ENCODE peak calls at places on chromosome 18, in nine cellular contexts. One of them, this sample, is unnamed.

GRCh38 chr18:50311573-50312106 is 24.1 kb upstream of the CXXC1 start:
- DNase-seq in A549: no peak
- DNase-seq in endothelial cell of umbilical vein: no peak
- DNase-seq in NB4: peak
- DNase-seq in sigmoid colon: no peak
- DNase-seq in prostate gland: no peak
- DNase-seq in HCT116: no peak
- DNase-seq in uterus: no peak
- DNase-seq in adrenal gland: no peak
- DNase-seq in this sample: no peak

GRCh38 chr18:75210274-75211001 is at the start of gene TSHZ1:
- DNase-seq in HCT116: peak
- DNase-seq in uterus: peak
- DNase-seq in prostate gland: peak
- DNase-seq in sigmoid colon: peak
- DNase-seq in A549: peak
- DNase-seq in adrenal gland: peak
- DNase-seq in NB4: peak
- DNase-seq in endothelial cell of umbilical vein: peak
- DNase-seq in this sample: no peak

GRCh38 chr18:47561316-47561715 is 309.9 kb upstream of the SKOR2 start:
- DNase-seq in adrenal gland: no peak
- DNase-seq in uterus: no peak
- DNase-seq in HCT116: no peak
- DNase-seq in sigmoid colon: no peak
- DNase-seq in A549: no peak
- DNase-seq in endothelial cell of umbilical vein: no peak
- DNase-seq in NB4: no peak
- DNase-seq in prostate gland: no peak
- DNase-seq in this sample: peak

GRCh38 chr18:28511421-28511821 is 334.5 kb upstream of the CDH2 start:
- DNase-seq in A549: no peak
- DNase-seq in uterus: no peak
- DNase-seq in HCT116: no peak
- DNase-seq in sigmoid colon: no peak
- DNase-seq in adrenal gland: no peak
- DNase-seq in NB4: no peak
- DNase-seq in prostate gland: no peak
- DNase-seq in endothelial cell of umbilical vein: no peak
- DNase-seq in this sample: no peak

GRCh38 chr18:50696436-50696835 is 123.4 kb downstream of the MRO start:
- DNase-seq in NB4: no peak
- DNase-seq in sigmoid colon: peak
- DNase-seq in A549: no peak
- DNase-seq in endothelial cell of umbilical vein: no peak
- DNase-seq in adrenal gland: no peak
- DNase-seq in uterus: no peak
- DNase-seq in HCT116: no peak
- DNase-seq in prostate gland: no peak
- DNase-seq in this sample: no peak

GRCh38 chr18:22556271-22556990 is 138.7 kb upstream of the CTAGE1 start:
- DNase-seq in prostate gland: no peak
- DNase-seq in adrenal gland: no peak
- DNase-seq in NB4: no peak
- DNase-seq in HCT116: no peak
- DNase-seq in sigmoid colon: peak
- DNase-seq in endothelial cell of umbilical vein: peak
- DNase-seq in uterus: peak
- DNase-seq in A549: no peak
- DNase-seq in this sample: no peak

GRCh38 chr18:43830303-43830702 is 553.0 kb upstream of the SYT4 start:
- DNase-seq in NB4: no peak
- DNase-seq in prostate gland: no peak
- DNase-seq in sigmoid colon: no peak
- DNase-seq in HCT116: no peak
- DNase-seq in A549: no peak
- DNase-seq in adrenal gland: no peak
- DNase-seq in endothelial cell of umbilical vein: no peak
- DNase-seq in uterus: no peak
- DNase-seq in this sample: no peak

GRCh38 chr18:49648326-49648725 is 86.5 kb downstream of the LIPG start:
- DNase-seq in NB4: no peak
- DNase-seq in HCT116: no peak
- DNase-seq in A549: no peak
- DNase-seq in prostate gland: no peak
- DNase-seq in uterus: no peak
- DNase-seq in sigmoid colon: no peak
- DNase-seq in endothelial cell of umbilical vein: no peak
- DNase-seq in adrenal gland: no peak
- DNase-seq in this sample: no peak

GRCh38 chr18:72768681-72769229 is 99.0 kb downstream of the NETO1 start:
- DNase-seq in uterus: no peak
- DNase-seq in endothelial cell of umbilical vein: no peak
- DNase-seq in HCT116: no peak
- DNase-seq in sigmoid colon: no peak
- DNase-seq in prostate gland: no peak
- DNase-seq in NB4: no peak
- DNase-seq in A549: no peak
- DNase-seq in adrenal gland: no peak
- DNase-seq in this sample: no peak

GRCh38 chr18:46335551-46336059 is 231.4 kb downstream of the HAUS1 start:
- DNase-seq in adrenal gland: no peak
- DNase-seq in A549: no peak
- DNase-seq in prostate gland: no peak
- DNase-seq in endothelial cell of umbilical vein: no peak
- DNase-seq in sigmoid colon: peak
- DNase-seq in uterus: no peak
- DNase-seq in HCT116: no peak
- DNase-seq in NB4: peak
- DNase-seq in this sample: no peak

GRCh38 chr18:13376841-13377351 is 158.3 kb downstream of the LDLRAD4 start:
- DNase-seq in NB4: no peak
- DNase-seq in uterus: no peak
- DNase-seq in prostate gland: no peak
- DNase-seq in endothelial cell of umbilical vein: no peak
- DNase-seq in A549: no peak
- DNase-seq in HCT116: no peak
- DNase-seq in sigmoid colon: peak
- DNase-seq in adrenal gland: peak
- DNase-seq in this sample: peak

GRCh38 chr18:59764281-59764680 is 67.1 kb upstream of the CCBE1 start:
- DNase-seq in uterus: no peak
- DNase-seq in prostate gland: no peak
- DNase-seq in A549: no peak
- DNase-seq in NB4: no peak
- DNase-seq in endothelial cell of umbilical vein: no peak
- DNase-seq in sigmoid colon: no peak
- DNase-seq in HCT116: no peak
- DNase-seq in adrenal gland: no peak
- DNase-seq in this sample: no peak

GRCh38 chr18:48152549-48152948 is 222.1 kb upstream of the SMAD2 start:
- DNase-seq in sigmoid colon: no peak
- DNase-seq in HCT116: no peak
- DNase-seq in NB4: no peak
- DNase-seq in uterus: no peak
- DNase-seq in adrenal gland: peak
- DNase-seq in A549: no peak
- DNase-seq in endothelial cell of umbilical vein: no peak
- DNase-seq in prostate gland: no peak
- DNase-seq in this sample: peak

GRCh38 chr18:32289480-32290075 is 99.7 kb downstream of the MEP1B start:
- DNase-seq in NB4: peak
- DNase-seq in adrenal gland: peak
- DNase-seq in sigmoid colon: no peak
- DNase-seq in prostate gland: peak
- DNase-seq in uterus: peak
- DNase-seq in endothelial cell of umbilical vein: peak
- DNase-seq in A549: peak
- DNase-seq in HCT116: peak
- DNase-seq in this sample: peak

GRCh38 chr18:41537666-41538065 is 417.4 kb upstream of the PIK3C3 start:
- DNase-seq in NB4: no peak
- DNase-seq in sigmoid colon: no peak
- DNase-seq in A549: no peak
- DNase-seq in HCT116: no peak
- DNase-seq in uterus: no peak
- DNase-seq in endothelial cell of umbilical vein: peak
- DNase-seq in adrenal gland: no peak
- DNase-seq in prostate gland: no peak
- DNase-seq in this sample: no peak

GRCh38 chr18:55420665-55420964 is 167.4 kb downstream of the TCF4 start:
- DNase-seq in adrenal gland: no peak
- DNase-seq in A549: no peak
- DNase-seq in HCT116: no peak
- DNase-seq in sigmoid colon: no peak
- DNase-seq in uterus: no peak
- DNase-seq in prostate gland: no peak
- DNase-seq in NB4: peak
- DNase-seq in endothelial cell of umbilical vein: no peak
- DNase-seq in this sample: no peak

DNA sequence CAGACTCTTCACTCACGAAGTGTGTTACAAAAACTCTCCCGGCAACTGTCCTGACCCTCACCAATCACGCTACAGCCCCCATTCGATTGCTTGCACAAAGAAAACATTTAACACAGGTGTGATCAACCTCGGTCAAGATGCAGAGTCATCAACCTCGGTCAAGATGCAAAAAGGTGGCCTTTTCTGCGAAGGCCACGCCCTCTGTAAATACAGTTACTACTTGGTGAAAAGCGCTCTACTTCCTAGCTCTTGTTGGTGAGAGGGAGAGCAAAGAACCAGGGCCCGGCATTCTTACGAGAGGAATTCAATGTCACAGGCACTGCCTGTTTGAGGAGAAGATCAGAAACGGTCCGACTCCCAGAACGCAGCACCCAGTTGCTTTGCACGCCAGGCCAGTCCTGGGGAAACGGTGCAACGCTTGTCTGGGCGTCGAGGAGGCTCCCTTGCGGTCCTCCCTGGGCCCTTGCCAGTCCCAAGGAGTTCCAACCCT is 2.0 kb downstream of the PIEZO2 start:
- DNase-seq in endothelial cell of umbilical vein: no peak
- DNase-seq in uterus: no peak
- DNase-seq in NB4: no peak
- DNase-seq in sigmoid colon: no peak
- DNase-seq in A549: no peak
- DNase-seq in prostate gland: no peak
- DNase-seq in adrenal gland: no peak
- DNase-seq in HCT116: no peak
- DNase-seq in this sample: no peak
- H3K4me3 ChIP-seq in endothelial cell of umbilical vein: peak
- H3K4me3 ChIP-seq in uterus: no peak
- H3K4me3 ChIP-seq in NB4: no peak
- H3K4me3 ChIP-seq in sigmoid colon: peak
- H3K4me3 ChIP-seq in A549: no peak
- H3K4me3 ChIP-seq in prostate gland: peak
- H3K4me3 ChIP-seq in adrenal gland: no peak
- H3K4me3 ChIP-seq in HCT116: no peak
- H3K4me3 ChIP-seq in this sample: no peak

GRCh38 chr18:76821356-76821874 is 942 bp upstream of the ZNF236 start:
- DNase-seq in adrenal gland: no peak
- DNase-seq in endothelial cell of umbilical vein: no peak
- DNase-seq in prostate gland: no peak
- DNase-seq in NB4: peak
- DNase-seq in HCT116: no peak
- DNase-seq in A549: no peak
- DNase-seq in uterus: no peak
- DNase-seq in sigmoid colon: no peak
- DNase-seq in this sample: no peak

GRCh38 chr18:76821875-76822509 is 365 bp upstream of the ZNF236 start:
- DNase-seq in A549: peak
- DNase-seq in endothelial cell of umbilical vein: peak
- DNase-seq in prostate gland: peak
- DNase-seq in HCT116: no peak
- DNase-seq in adrenal gland: peak
- DNase-seq in uterus: peak
- DNase-seq in sigmoid colon: peak
- DNase-seq in NB4: peak
- DNase-seq in this sample: peak

GRCh38 chr18:76823574-76823973 is 1.2 kb downstream of the ZNF236 start:
- DNase-seq in sigmoid colon: peak
- DNase-seq in prostate gland: no peak
- DNase-seq in endothelial cell of umbilical vein: no peak
- DNase-seq in A549: peak
- DNase-seq in NB4: peak
- DNase-seq in HCT116: no peak
- DNase-seq in uterus: no peak
- DNase-seq in adrenal gland: peak
- DNase-seq in this sample: no peak

GRCh38 chr18:76823166-76823539 is 796 bp downstream of the ZNF236 start:
- DNase-seq in endothelial cell of umbilical vein: no peak
- DNase-seq in uterus: peak
- DNase-seq in sigmoid colon: no peak
- DNase-seq in NB4: no peak
- DNase-seq in prostate gland: no peak
- DNase-seq in A549: no peak
- DNase-seq in adrenal gland: peak
- DNase-seq in HCT116: no peak
- DNase-seq in this sample: no peak

GRCh38 chr18:76822510-76823165 is at the start of gene ZNF236:
- DNase-seq in prostate gland: peak
- DNase-seq in uterus: peak
- DNase-seq in adrenal gland: peak
- DNase-seq in sigmoid colon: peak
- DNase-seq in HCT116: no peak
- DNase-seq in NB4: peak
- DNase-seq in A549: peak
- DNase-seq in endothelial cell of umbilical vein: peak
- DNase-seq in this sample: peak
- TF ChIP-seq POLR2A in prostate gland: peak
- TF ChIP-seq POLR2A in uterus: peak
- TF ChIP-seq POLR2A in adrenal gland: peak
- TF ChIP-seq POLR2A in sigmoid colon: no peak
- TF ChIP-seq POLR2A in HCT116: peak
- TF ChIP-seq POLR2A in NB4: peak
- TF ChIP-seq POLR2A in A549: peak
- TF ChIP-seq POLR2A in endothelial cell of umbilical vein: peak
- TF ChIP-seq POLR2A in this sample: no peak

DNA sequence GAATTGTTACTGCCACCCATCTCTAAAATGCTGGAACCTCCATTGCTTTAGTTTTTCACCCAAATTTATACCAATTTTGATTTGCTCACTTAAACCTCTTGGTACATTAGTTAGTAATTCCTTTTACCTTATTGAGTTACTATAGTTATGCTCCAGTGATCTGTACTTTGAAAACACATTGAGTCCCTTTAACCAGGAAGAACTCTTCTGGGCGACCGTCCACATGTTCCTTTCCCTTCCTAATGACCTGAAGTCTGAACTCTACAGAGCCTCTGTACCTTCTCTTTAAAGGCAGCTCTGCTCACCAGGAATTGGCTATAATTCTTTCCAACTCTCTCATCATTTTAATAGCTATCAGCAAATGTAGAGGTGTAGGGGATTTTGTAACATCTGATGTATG is 290.0 kb downstream of the NEDD4L start:
- DNase-seq in NB4: no peak
- DNase-seq in HCT116: no peak
- DNase-seq in adrenal gland: no peak
- DNase-seq in sigmoid colon: no peak
- DNase-seq in prostate gland: no peak
- DNase-seq in endothelial cell of umbilical vein: no peak
- DNase-seq in uterus: no peak
- DNase-seq in A549: no peak
- DNase-seq in this sample: no peak
- H3K4me3 ChIP-seq in NB4: no peak
- H3K4me3 ChIP-seq in HCT116: no peak
- H3K4me3 ChIP-seq in adrenal gland: no peak
- H3K4me3 ChIP-seq in sigmoid colon: no peak
- H3K4me3 ChIP-seq in prostate gland: no peak
- H3K4me3 ChIP-seq in endothelial cell of umbilical vein: no peak
- H3K4me3 ChIP-seq in uterus: no peak
- H3K4me3 ChIP-seq in A549: no peak
- H3K4me3 ChIP-seq in this sample: no peak

GRCh38 chr18:63890950-63891304 is 3.4 kb downstream of the SERPINB2 start:
- DNase-seq in sigmoid colon: no peak
- DNase-seq in A549: peak
- DNase-seq in prostate gland: no peak
- DNase-seq in adrenal gland: no peak
- DNase-seq in endothelial cell of umbilical vein: peak
- DNase-seq in uterus: no peak
- DNase-seq in NB4: peak
- DNase-seq in HCT116: no peak
- DNase-seq in this sample: no peak
- TF ChIP-seq POLR2A in sigmoid colon: no peak
- TF ChIP-seq POLR2A in A549: no peak
- TF ChIP-seq POLR2A in prostate gland: no peak
- TF ChIP-seq POLR2A in adrenal gland: no peak
- TF ChIP-seq POLR2A in endothelial cell of umbilical vein: no peak
- TF ChIP-seq POLR2A in uterus: no peak
- TF ChIP-seq POLR2A in NB4: no peak
- TF ChIP-seq POLR2A in HCT116: no peak
- TF ChIP-seq POLR2A in this sample: no peak

This sample was measured in lower leg skin.